ENCODE peak calls at places on chromosome 4, in four cellular contexts. G is A549, L is heart left ventricle, T is cardiac muscle cell. Z is an unnamed sample. For H3K9me3, the result is how much of the 10 kb centered on the place peaks cover.

GRCh38 chr4:99710020-99710419 is 52.4 kb upstream of the C4orf54 start:
- DNase-seq in G (no peak), L (no peak), T (no peak), Z (no peak)

GRCh38 chr4:154677923-154678322 is 65.5 kb upstream of the FGG start:
- DNase-seq in G (no peak), L (no peak), T (no peak), Z (no peak)

GRCh38 chr4:165874072-165874798 is 1.2 kb downstream of the TLL1 start:
- DNase-seq in G (no peak), L (peak), T (peak), Z (no peak)

GRCh38 chr4:38856524-38857337 is at the start of gene TLR6:
- DNase-seq in G (peak), L (no peak), T (peak), Z (no peak)

GRCh38 chr4:135281230-135281629 is 1079.6 kb upstream of the PABPC4L start:
- DNase-seq in G (no peak), L (no peak), T (no peak), Z (no peak)

GRCh38 chr4:148834804-148835598 is 392.8 kb upstream of the NR3C2 start:
- DNase-seq in G (peak), L (no peak), T (peak), Z (peak)

GRCh38 chr4:13509442-13509841 is 25.3 kb upstream of the RAB28 start:
- DNase-seq in G (no peak), L (no peak), T (no peak), Z (no peak)

GRCh38 chr4:73662709-73663546 is 42.7 kb upstream of the RASSF6 start:
- DNase-seq in G (peak), L (no peak), T (peak), Z (no peak)

GRCh38 chr4:100295792-100296191 is 105.5 kb upstream of the DDIT4L start:
- DNase-seq in G (no peak), L (no peak), T (peak), Z (no peak)

GRCh38 chr4:25370242-25370641 is 6.8 kb upstream of the ANAPC4 start:
- DNase-seq in G (no peak), L (no peak), T (no peak), Z (no peak)

GRCh38 chr4:138037716-138038115 is 204.4 kb downstream of the SLC7A11 start:
- DNase-seq in G (no peak), L (no peak), T (peak), Z (no peak)

GRCh38 chr4:174214102-174214878 is 69.2 kb downstream of the FBXO8 start:
- DNase-seq in G (no peak), L (peak), T (no peak), Z (peak)

GRCh38 chr4:3030551-3031356 is 43.6 kb downstream of the HTT-AS start:
- DNase-seq in G (no peak), L (no peak), T (no peak), Z (no peak)

GRCh38 chr4:6641164-6641970 is 882 bp downstream of the MRFAP1 start:
- DNase-seq in G (no peak), L (no peak), T (peak), Z (peak)

GRCh38 chr4:119729815-119730643 is 101.4 kb upstream of the PDE5A start:
- DNase-seq in G (peak), L (no peak), T (peak), Z (peak)

GRCh38 chr4:28278676-28279075 is 1418.0 kb downstream of the STIM2 start:
- DNase-seq in G (no peak), L (no peak), T (no peak), Z (no peak)

GRCh38 chr4:28279249-28279648 is 1418.6 kb downstream of the STIM2 start:
- DNase-seq in G (no peak), L (no peak), T (no peak), Z (no peak)

DNA sequence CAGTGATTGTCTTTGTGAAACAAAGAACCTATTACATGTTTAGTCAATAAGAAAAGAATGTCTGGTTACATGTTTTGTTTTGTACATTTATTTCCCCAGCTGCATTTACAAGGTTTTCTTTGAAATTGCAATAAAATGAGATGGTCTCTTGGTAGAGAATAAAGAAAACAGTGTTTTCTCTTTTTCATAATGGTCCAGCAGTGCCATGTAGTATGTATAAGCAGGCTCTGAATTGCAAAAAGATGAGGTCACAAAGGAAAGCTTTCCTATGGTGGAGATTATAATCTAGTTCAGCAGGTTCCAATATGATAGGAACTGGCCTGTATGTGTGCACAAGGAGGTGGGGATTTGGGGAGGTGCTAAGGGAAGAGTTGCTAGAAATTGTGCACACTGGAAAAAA is 1417.3 kb downstream of the STIM2 start:
- DNase-seq in G (no peak), L (no peak), T (no peak), Z (no peak)
- H3K9me3 ChIP-seq in G (under half), L (under half), T (under half), Z (under half)

DNA sequence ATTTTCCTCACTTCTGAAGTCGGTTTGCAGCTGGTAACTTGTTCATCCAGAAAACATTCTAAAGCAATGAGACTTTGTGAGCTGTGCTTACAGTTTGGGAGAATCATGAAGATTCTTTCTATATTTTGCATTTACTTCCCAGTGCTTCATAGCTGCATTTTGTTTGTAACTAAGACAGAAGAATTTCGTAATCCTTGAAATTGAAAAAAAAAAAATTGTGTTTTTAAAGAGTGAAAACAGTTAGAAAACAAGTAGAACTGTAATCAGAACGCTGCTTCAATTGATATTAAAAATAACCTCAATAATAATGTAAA is 392.4 kb downstream of the UNC5C start:
- DNase-seq in G (no peak), L (no peak), T (no peak), Z (no peak)
- TF ChIP-seq CTCF in G (no peak), L (no peak), T (no peak), Z (no peak)

GRCh38 chr4:46073778-46074177 is 50.1 kb downstream of the GABRG1 start:
- DNase-seq in G (no peak), L (no peak), T (no peak), Z (no peak)
- H3K4me3 ChIP-seq in G (no peak), L (no peak), T (no peak), Z (no peak)

DNA sequence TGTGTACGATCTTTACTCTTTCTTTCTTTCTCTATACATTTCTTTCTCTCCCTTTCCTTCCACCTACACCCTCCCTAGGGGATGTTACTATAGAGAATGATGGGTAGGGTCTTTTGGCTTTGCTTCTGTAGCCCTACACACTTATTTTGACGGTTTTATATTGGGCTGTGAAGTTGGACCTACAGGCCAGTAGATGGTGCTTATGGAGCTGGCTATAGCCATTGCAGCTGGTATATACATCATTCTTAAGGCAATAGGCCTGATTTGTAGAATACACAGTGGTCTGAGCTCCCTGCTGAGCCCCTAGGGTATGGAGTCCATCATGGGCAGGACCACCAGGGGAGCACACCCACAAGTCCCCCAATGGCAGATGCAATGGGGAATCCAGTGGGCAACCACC is 1869.7 kb downstream of the STIM2 start:
- DNase-seq in G (no peak), L (no peak), T (no peak), Z (no peak)
- H3K9me3 ChIP-seq in G (under half), L (under half), T (under half), Z (under half)

GRCh38 chr4:70471897-70472296 is at the start of gene MUC7:
- DNase-seq in G (no peak), L (no peak), T (no peak), Z (no peak)
- TF ChIP-seq CTCF in G (no peak), L (no peak), T (no peak), Z (no peak)

DNA sequence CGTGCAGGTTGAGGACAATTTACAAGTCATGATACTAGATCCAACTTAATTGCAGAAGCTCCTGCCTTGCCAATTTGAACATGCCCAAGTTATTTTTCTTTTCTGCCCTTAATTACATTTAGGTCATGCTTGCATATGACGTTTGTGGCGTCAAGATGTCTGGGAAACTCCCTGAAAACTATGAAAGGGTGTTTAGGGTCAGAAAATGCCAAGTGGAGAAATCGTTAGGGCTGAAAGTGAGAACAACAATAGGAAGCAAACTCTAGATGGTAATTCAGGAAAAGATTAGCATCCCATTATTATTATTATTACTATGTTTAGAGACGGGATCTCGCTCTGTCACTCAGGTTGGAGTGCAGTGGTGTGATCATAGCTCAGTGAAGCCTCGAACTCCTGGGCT is 38.2 kb upstream of the PLAC8 start:
- DNase-seq in G (no peak), L (no peak), T (no peak), Z (no peak)
- H3K4me3 ChIP-seq in G (no peak), L (no peak), T (no peak), Z (no peak)

DNA sequence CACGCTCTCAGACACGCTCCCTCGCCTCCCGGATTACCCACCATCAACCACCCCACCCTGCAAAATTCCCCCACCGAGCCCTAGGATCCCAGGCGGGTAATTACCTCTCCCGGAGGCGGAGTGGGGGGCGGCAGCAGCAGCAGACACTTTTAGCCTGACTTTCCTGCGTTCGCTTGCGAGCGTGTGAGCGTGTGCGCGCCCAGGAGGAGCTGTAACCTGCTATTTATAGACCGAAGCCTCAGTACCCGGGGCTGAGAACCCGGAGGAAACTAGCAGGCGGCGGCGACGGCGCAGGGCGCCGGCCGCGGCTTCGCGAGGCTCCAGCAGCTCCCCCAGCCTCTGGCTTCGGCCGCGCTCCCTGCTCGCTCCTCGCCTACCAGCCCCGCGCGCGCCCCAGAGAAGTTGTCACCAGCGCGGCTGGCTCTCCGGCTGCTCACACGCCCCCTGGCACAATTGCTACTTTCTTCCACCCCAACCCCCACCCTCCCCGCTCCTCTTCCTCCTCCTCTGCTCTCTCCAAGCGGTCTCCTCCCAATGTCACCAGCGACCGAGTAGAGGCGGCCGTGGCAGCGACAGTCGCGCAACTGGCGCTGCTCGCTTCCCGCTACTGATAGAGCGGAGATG is at the start of gene INPP4B:
- DNase-seq in G (peak), L (peak), T (peak), Z (peak)
- H3K9me3 ChIP-seq in G (under half), L (under half), T (under half), Z (under half)

GRCh38 chr4:70940134-70940533 is 38.0 kb downstream of the MOB1B start:
- DNase-seq in G (no peak), L (no peak), T (no peak), Z (no peak)
- TF ChIP-seq CTCF in G (no peak), L (no peak), T (no peak), Z (no peak)

GRCh38 chr4:85761803-85762202 is 286.9 kb downstream of the ARHGAP24 start:
- DNase-seq in G (no peak), L (no peak), T (peak), Z (no peak)
- H3K4me3 ChIP-seq in G (no peak), L (no peak), T (no peak), Z (no peak)

DNA sequence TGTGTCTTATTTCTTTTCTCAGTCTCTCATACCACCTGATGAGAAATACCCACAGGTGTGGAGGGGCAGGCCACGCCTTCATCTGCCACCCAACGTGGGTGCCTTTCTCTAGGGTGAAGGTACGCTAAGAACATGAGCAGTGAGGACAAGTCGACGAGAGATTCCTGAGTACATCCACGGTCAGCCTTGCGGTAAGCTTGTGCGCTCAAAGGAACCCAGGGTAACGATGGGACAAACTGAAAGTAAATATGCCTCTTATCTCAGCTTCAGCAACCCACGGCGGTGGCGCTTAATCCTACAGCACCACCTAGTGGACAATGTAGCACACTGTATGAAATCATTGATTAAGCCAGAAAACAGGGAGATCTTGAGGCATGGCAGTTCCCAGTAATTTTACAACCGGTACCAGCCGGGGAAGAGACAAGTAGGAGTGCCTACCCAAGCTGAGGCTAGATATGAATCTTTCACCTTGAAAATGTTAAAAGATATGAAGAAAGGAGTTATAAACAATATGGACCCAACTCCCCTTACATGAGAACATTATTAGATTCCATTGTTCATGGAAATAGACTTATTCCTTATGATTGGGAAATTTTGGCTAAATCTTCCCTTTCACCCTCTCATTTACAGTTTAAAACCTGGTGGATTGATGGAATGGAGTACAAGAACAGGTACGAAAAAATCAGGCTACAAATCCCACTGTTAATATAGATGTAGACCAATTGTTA is 63.0 kb downstream of the ZNF732 start:
- DNase-seq in G (peak), L (peak), T (peak), Z (peak)
- H3K9me3 ChIP-seq in G (under half), L (under half), T (under half), Z (under half)